ENCODE peak calls at places on chromosomes 2 and 18, in six cellular contexts. R is spleen; C is H9; Z is CD8-positive, alpha-beta T cell; A is uterus; Y is pancreas. G is an unnamed sample.
A peak's percentile ranks its signal among the peaks of the same experiment; 100 is the strongest.

GRCh38 chr2:54606393-54606973 is 117.0 kb upstream of the EML6 start:
- DNase-seq in R (no peak), Y (no peak), Z (no peak), A (no peak), C (no peak), G (no peak)

GRCh38 chr2:51441786-51442185 is 409.9 kb upstream of the NRXN1 start:
- DNase-seq in Y (no peak), R (no peak), Z (no peak), C (no peak), A (no peak), G (no peak)

GRCh38 chr2:20212871-20213503 is 11.9 kb downstream of the SDC1 start:
- DNase-seq in Y (no peak), C (no peak), R (no peak), A (no peak), Z (no peak), G (peak; percentile 88)

GRCh38 chr2:75646583-75647425 is at the start of gene MRPL19:
- DNase-seq in A (peak; percentile 88), C (peak; percentile 92), R (peak; percentile 93), Z (peak; percentile 75), Y (peak; percentile 92), G (peak; percentile 72)

GRCh38 chr18:52499646-52500045 is 159.6 kb downstream of the DCC start:
- DNase-seq in Y (no peak), Z (no peak), R (no peak), C (no peak), A (no peak), G (no peak)

GRCh38 chr2:241940329-241940728 is 70.8 kb downstream of the RTP5 start:
- DNase-seq in Y (no peak), A (no peak), R (no peak), Z (no peak), C (no peak), G (no peak)

GRCh38 chr2:170525566-170525900 is 189.6 kb upstream of the SP5 start:
- DNase-seq in C (no peak), A (peak; percentile 92), Y (peak; percentile 25), R (no peak), Z (no peak), G (peak; percentile 79)

GRCh38 chr2:47201224-47201623 is 46.1 kb upstream of the STPG4 start:
- DNase-seq in C (no peak), A (no peak), Z (no peak), R (no peak), Y (no peak), G (no peak)

GRCh38 chr2:10547011-10547410 is 98.9 kb upstream of the ODC1 start:
- DNase-seq in Y (no peak), C (no peak), A (no peak), R (no peak), Z (no peak), G (no peak)

GRCh38 chr2:28747714-28748113 is 3.9 kb upstream of the PPP1CB start:
- DNase-seq in Z (no peak), R (no peak), Y (no peak), C (no peak), A (no peak), G (no peak)

GRCh38 chr18:37944871-37945270 is 379.3 kb upstream of the CELF4 start:
- DNase-seq in R (no peak), Z (no peak), Y (no peak), A (no peak), C (no peak), G (no peak)

GRCh38 chr2:58156780-58157179 is 84.3 kb downstream of the FANCL start:
- DNase-seq in C (no peak), Y (no peak), Z (no peak), A (no peak), R (no peak), G (no peak)

GRCh38 chr2:25202290-25202689 is 33.9 kb upstream of the POMC start:
- DNase-seq in R (no peak), Y (peak; percentile 2), A (no peak), C (no peak), Z (no peak), G (no peak)

GRCh38 chr18:23284629-23285028 is 149.3 kb downstream of the CABLES1 start:
- DNase-seq in A (no peak), Y (no peak), C (no peak), Z (no peak), R (no peak), G (no peak)

GRCh38 chr2:98416760-98417159 is 27.9 kb upstream of the INPP4A start:
- DNase-seq in C (no peak), Y (no peak), A (no peak), R (no peak), Z (no peak), G (no peak)

GRCh38 chr2:168466834-168467565 is 10.9 kb downstream of the CERS6 start:
- DNase-seq in Z (no peak), Y (no peak), R (no peak), A (no peak), C (no peak), G (no peak)

GRCh38 chr2:201220102-201220570 is 37.2 kb downstream of the CASP10 start:
- DNase-seq in Z (no peak), C (no peak), Y (peak; percentile 50), R (no peak), A (peak; percentile 33), G (no peak)

GRCh38 chr2:123953848-123954247 is 71.2 kb upstream of the CNTNAP5 start:
- DNase-seq in R (no peak), C (no peak), Y (no peak), A (no peak), Z (no peak), G (no peak)

GRCh38 chr18:29164993-29165599 is 988.2 kb upstream of the CDH2 start:
- DNase-seq in A (no peak), C (no peak), Y (no peak), Z (no peak), R (no peak), G (no peak)

GRCh38 chr2:216159161-216159560 is 50.0 kb downstream of the XRCC5 start:
- DNase-seq in Z (no peak), R (no peak), A (no peak), C (no peak), Y (no peak), G (no peak)

GRCh38 chr2:776038-776437 is 98.8 kb upstream of the TMEM18 start:
- DNase-seq in R (no peak), A (no peak), C (no peak), Y (no peak), Z (no peak), G (no peak)

GRCh38 chr2:234329202-234329930 is 167.5 kb downstream of the ARL4C start:
- DNase-seq in Y (no peak), R (no peak), C (no peak), A (no peak), Z (no peak), G (no peak)

GRCh38 chr2:26668041-26668440 is 24.5 kb upstream of the KCNK3 start:
- DNase-seq in C (no peak), A (no peak), Z (no peak), Y (no peak), R (no peak), G (no peak)

GRCh38 chr18:49922228-49922627 is 108.9 kb upstream of the ACAA2 start:
- DNase-seq in Z (no peak), A (no peak), Y (no peak), C (no peak), R (no peak), G (no peak)

GRCh38 chr2:69538872-69539548 is 101.8 kb upstream of the NFU1 start:
- DNase-seq in A (no peak), R (no peak), Y (no peak), Z (no peak), C (no peak), G (no peak)

GRCh38 chr18:72206814-72207213 is 337.3 kb downstream of the CBLN2 start:
- DNase-seq in C (no peak), A (no peak), R (no peak), Y (no peak), Z (no peak), G (no peak)

GRCh38 chr2:103788875-103789715 is 1027.3 kb downstream of the TMEM182 start:
- DNase-seq in Z (no peak), A (no peak), R (no peak), C (peak; percentile 57), Y (peak; percentile 18), G (peak; percentile 55)

GRCh38 chr2:216345846-216346245 is 26.4 kb downstream of the MARCHF4 start:
- DNase-seq in R (no peak), C (no peak), Y (no peak), A (no peak), Z (no peak), G (no peak)

DNA sequence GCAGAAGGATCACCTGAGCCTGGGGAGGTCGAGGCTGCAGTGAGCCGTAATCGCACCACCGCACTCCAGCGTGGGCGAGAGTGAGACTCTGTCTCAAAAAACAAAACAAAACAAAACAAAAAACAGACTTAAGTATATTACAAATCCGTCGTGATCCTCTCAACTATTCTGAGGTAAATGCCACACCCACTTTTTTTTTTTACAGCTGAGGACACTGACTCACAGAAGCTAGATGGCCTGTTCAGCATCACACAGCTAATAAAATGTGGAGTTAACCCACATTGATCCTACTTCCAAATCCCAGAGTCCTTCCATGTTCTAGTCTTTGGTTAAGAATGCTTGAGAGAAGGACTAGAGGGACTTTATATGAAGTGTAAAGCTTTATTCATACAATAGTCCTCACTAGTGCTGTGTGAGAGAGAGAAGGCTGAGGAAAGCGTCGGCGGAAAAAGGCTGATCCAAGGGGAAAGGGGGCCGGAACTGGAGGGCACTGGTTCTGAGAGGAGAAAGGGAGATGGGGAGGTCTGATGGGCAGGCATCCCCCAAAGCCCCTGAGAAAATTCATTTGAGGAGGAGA is 637 bp downstream of the RNF25 start:
- DNase-seq in Z (no peak), R (no peak), Y (no peak), A (no peak), C (no peak), G (no peak)
- H3K27ac ChIP-seq in Z (peak overlapping the region; percentile 74), R (peak overlapping the region; percentile 64), Y (no peak overlapping the region), A (peak overlapping the region; percentile 84), C (no peak overlapping the region), G (peak overlapping the region; percentile 85)

GRCh38 chr18:67242001-67242400 is 274.5 kb downstream of the DSEL start:
- DNase-seq in Z (no peak), R (no peak), C (no peak), A (no peak), Y (no peak), G (no peak)
- H3K27ac ChIP-seq in Z (no peak overlapping the region), R (no peak overlapping the region), C (no peak overlapping the region), A (no peak overlapping the region), Y (no peak overlapping the region), G (no peak overlapping the region)

GRCh38 chr2:176533505-176534193 is 264.4 kb downstream of the MTX2 start:
- DNase-seq in C (no peak), R (no peak), A (no peak), Z (no peak), Y (no peak), G (no peak)

GRCh38 chr2:176537932-176538331 is 268.7 kb downstream of the MTX2 start:
- DNase-seq in R (no peak), C (no peak), Z (no peak), Y (no peak), A (no peak), G (no peak)

GRCh38 chr2:176536739-176537138 is 267.5 kb downstream of the MTX2 start:
- DNase-seq in Z (no peak), R (no peak), A (no peak), Y (no peak), C (no peak), G (no peak)

GRCh38 chr2:176535480-176536113 is 266.4 kb downstream of the MTX2 start:
- DNase-seq in C (no peak), A (no peak), Z (no peak), R (no peak), Y (no peak), G (no peak)

GRCh38 chr2:176534798-176535479 is 265.7 kb downstream of the MTX2 start:
- DNase-seq in R (no peak), Y (no peak), Z (no peak), C (no peak), A (no peak), G (no peak)
- H3K27ac ChIP-seq in R (no peak overlapping the region), Y (no peak overlapping the region), Z (no peak overlapping the region), C (no peak overlapping the region), A (no peak overlapping the region), G (no peak overlapping the region)

GRCh38 chr2:171830039-171830438 is 64.0 kb downstream of the SLC25A12 start:
- DNase-seq in C (no peak), Y (no peak), R (no peak), Z (no peak), A (no peak), G (no peak)
- H3K27ac ChIP-seq in C (no peak overlapping the region), Y (no peak overlapping the region), R (no peak overlapping the region), Z (no peak overlapping the region), A (no peak overlapping the region), G (no peak overlapping the region)

G was measured in breast epithelium.